ENCODE peak calls at places on chromosomes 3 and 15, in five cellular contexts. F is IMR-90, M is H9, Y is mesenchymal stem cell, S is trophoblast cell. H is an unnamed sample.

GRCh38 chr3:175198991-175199390 is 339.9 kb downstream of the NAALADL2 start:
- DNase-seq in Y (no peak), S (no peak), M (no peak), F (no peak), H (no peak)

GRCh38 chr3:17831366-17831765 is 88.9 kb upstream of the TBC1D5 start:
- DNase-seq in M (no peak), Y (no peak), F (peak), S (no peak), H (no peak)

GRCh38 chr3:172622916-172623700 is 87.8 kb downstream of the NCEH1 start:
- DNase-seq in M (no peak), Y (peak), S (peak), F (peak), H (no peak)

GRCh38 chr3:106413683-106414082 is 544.9 kb upstream of the CBLB start:
- DNase-seq in S (no peak), F (no peak), M (no peak), Y (no peak), H (no peak)

GRCh38 chr3:112097378-112097777 is 11.2 kb downstream of the C3orf52 start:
- DNase-seq in Y (peak), S (peak), F (peak), M (no peak), H (no peak)

GRCh38 chr15:79283252-79284048 is 928 bp downstream of the ANKRD34C start:
- DNase-seq in Y (peak), M (peak), F (peak), S (peak), H (peak)

GRCh38 chr3:104604326-104605010 is 762.2 kb upstream of the ALCAM start:
- DNase-seq in S (no peak), F (peak), M (no peak), Y (peak), H (no peak)

GRCh38 chr3:59473580-59473979 is 423.8 kb upstream of the CFAP20DC start:
- DNase-seq in M (no peak), Y (no peak), F (no peak), S (peak), H (no peak)

GRCh38 chr15:81924667-81925183 is 121.1 kb downstream of the MEX3B start:
- DNase-seq in M (no peak), F (no peak), Y (no peak), S (no peak), H (no peak)

GRCh38 chr15:98953000-98953776 is 54.4 kb downstream of the PGPEP1L start:
- DNase-seq in Y (no peak), S (peak), F (peak), M (no peak), H (no peak)

GRCh38 chr15:31774045-31774444 is 256.3 kb upstream of the CHRNA7 start:
- DNase-seq in Y (no peak), S (no peak), F (no peak), M (peak), H (no peak)

GRCh38 chr3:46378426-46378942 is 7.7 kb downstream of the CCR5 start:
- DNase-seq in M (peak), S (peak), Y (peak), F (peak), H (peak)

GRCh38 chr15:73051402-73051810 is 857 bp upstream of the NEO1 start:
- DNase-seq in Y (no peak), M (no peak), F (no peak), S (peak), H (peak)

GRCh38 chr3:125386811-125387210 is 11.7 kb upstream of the ZNF148 start:
- DNase-seq in Y (peak), S (no peak), M (no peak), F (peak), H (no peak)

GRCh38 chr15:66897381-66897780 is 168.0 kb upstream of the SMAD3 start:
- DNase-seq in M (no peak), S (no peak), F (no peak), Y (no peak), H (no peak)

GRCh38 chr15:85667491-85668424 is 127.0 kb downstream of the KLHL25 start:
- DNase-seq in M (no peak), S (peak), Y (peak), F (peak), H (no peak)

GRCh38 chr15:85339976-85340665 is 40.3 kb upstream of the AKAP13 start:
- DNase-seq in F (peak), Y (peak), S (no peak), M (no peak), H (no peak)

GRCh38 chr3:129383292-129383860 is 45.1 kb downstream of the EFCAB12 start:
- DNase-seq in Y (peak), S (peak), M (peak), F (peak), H (peak)

GRCh38 chr3:66394261-66395249 is 106.3 kb downstream of the LRIG1 start:
- DNase-seq in Y (peak), F (peak), S (peak), M (no peak), H (no peak)

GRCh38 chr3:120636790-120637401 is 40.8 kb downstream of the NDUFB4 start:
- DNase-seq in M (no peak), Y (no peak), S (no peak), F (no peak), H (no peak)

GRCh38 chr3:12993623-12994356 is 79.4 kb downstream of the IQSEC1 start:
- DNase-seq in M (peak), Y (peak), F (no peak), S (peak), H (no peak)

GRCh38 chr3:119099785-119100184 is 46.2 kb upstream of the TEX55 start:
- DNase-seq in M (no peak), Y (no peak), F (no peak), S (no peak), H (no peak)

GRCh38 chr3:129888739-129889138 is 4.8 kb downstream of the TMCC1 start:
- DNase-seq in Y (peak), S (peak), F (peak), M (no peak), H (no peak)

GRCh38 chr15:62426387-62426956 is 261.4 kb upstream of the C2CD4B start:
- DNase-seq in F (no peak), Y (no peak), S (no peak), M (no peak), H (no peak)

GRCh38 chr3:37216597-37217097 is 42.3 kb upstream of the LRRFIP2 start:
- DNase-seq in Y (no peak), F (no peak), S (no peak), M (no peak), H (no peak)

GRCh38 chr15:52100807-52101206 is 11.8 kb downstream of the BCL2L10 start:
- DNase-seq in M (no peak), S (peak), Y (peak), F (peak), H (no peak)

DNA sequence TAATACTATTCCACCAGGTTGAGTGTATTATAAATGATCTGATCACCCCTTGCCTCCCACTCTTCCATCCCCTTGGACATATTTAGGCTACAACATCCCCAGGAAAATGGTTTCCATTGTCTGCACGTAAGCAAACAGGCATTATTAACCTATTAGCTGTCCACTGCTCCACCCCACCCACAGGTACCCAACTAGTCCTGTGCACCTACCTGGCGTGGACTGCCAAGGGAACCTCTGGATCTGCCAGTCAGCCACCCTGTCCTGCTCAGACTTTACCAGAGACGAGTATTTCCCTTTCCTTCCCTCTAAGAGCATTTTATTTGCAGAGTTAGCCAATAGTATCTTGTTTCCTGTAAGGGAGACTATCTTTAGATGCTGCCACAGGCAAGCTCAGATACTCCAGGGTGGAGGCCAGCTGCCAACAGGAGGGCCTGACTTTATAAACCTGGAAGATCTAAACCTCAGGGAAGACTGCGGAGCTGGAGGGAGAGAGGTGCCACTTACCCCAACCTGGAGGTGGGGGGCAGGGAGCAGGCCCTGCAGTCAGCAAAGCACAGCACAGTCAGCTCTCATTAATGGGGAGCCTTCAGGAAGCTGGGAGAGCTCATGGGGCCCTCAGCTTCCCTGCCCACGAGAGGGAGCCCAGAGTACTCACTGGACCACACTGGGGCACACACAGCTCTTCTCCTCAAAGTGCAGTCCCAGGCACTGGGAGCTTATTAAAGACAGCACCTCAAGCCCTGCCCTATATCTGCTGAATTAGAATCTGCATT is at the start of gene CX3CR1:
- DNase-seq in F (no peak), S (no peak), M (no peak), Y (no peak), H (no peak)
- H3K4me2 ChIP-seq in F (no peak), S (no peak), M (no peak), Y (no peak), H (no peak)

GRCh38 chr3:9396632-9397330 is 634 bp upstream of the SETD5 start:
- DNase-seq in S (peak), Y (peak), M (peak), F (peak), H (peak)

GRCh38 chr3:9398715-9399708 is 1.6 kb downstream of the SETD5 start:
- DNase-seq in S (peak), Y (peak), M (peak), F (peak), H (no peak)

GRCh38 chr3:9397331-9397910 is at the start of gene SETD5:
- DNase-seq in M (peak), F (peak), S (peak), Y (peak), H (peak)

GRCh38 chr3:9399746-9400145 is 2.3 kb downstream of the SETD5 start:
- DNase-seq in Y (peak), F (peak), M (peak), S (peak), H (peak)

DNA sequence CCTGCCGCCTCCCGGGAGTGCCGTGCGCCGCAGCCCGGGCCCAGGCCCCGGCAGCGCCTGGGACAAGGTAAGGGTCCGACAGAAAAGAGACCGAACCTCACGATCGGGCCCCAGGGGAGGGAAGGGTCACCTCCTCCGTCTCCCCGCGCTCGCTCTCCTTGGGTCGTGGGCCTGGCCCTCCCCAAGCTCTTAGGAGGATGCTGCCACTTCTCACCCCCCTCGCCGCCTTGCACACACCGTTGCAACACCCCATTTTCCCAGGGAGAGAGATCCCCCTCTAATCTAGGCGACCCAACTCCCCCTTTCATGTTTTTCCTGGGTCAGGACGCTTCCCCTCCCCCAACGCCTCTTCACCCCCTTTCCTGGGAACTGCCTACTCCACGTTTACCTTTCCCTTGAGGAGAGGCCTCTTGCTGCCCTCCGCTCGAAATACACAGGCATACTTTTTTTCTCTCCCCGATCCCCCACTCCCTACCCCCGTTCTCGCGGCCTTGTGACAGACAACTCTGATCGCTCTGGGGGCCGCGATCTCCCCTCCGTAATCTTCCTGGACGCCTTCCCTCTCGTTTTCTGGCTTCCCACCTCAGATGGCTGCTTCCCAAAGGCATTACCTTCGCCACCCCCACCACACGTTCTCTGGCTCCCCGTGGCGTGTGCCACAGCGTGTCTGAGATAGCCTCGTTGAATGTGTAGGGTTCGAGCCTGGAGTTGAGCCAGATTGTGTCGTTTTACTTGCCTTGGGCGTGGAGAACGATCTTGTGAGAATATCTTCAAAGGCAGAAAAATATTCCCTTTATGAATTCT is 698 bp downstream of the SETD5 start:
- DNase-seq in Y (peak), F (peak), S (no peak), M (peak), H (peak)
- H4K91ac ChIP-seq in Y (peak), F (peak), S (peak), M (peak), H (no peak)

GRCh38 chr3:14866627-14867026 is 47.9 kb downstream of the FGD5 start:
- DNase-seq in S (no peak), M (no peak), F (no peak), Y (no peak), H (no peak)
- H3K18ac ChIP-seq in S (no peak), M (no peak), F (no peak), Y (no peak), H (no peak)

GRCh38 chr3:64664397-64664796 is 23.4 kb downstream of the ADAMTS9 start:
- DNase-seq in F (no peak), Y (no peak), M (no peak), S (no peak), H (no peak)

GRCh38 chr3:64668582-64669510 is 19.0 kb downstream of the ADAMTS9 start:
- DNase-seq in S (no peak), F (no peak), M (no peak), Y (no peak), H (no peak)

GRCh38 chr3:64667887-64668581 is 19.8 kb downstream of the ADAMTS9 start:
- DNase-seq in Y (no peak), S (no peak), F (no peak), M (no peak), H (no peak)

GRCh38 chr3:64667138-64667537 is 20.7 kb downstream of the ADAMTS9 start:
- DNase-seq in Y (peak), S (no peak), M (no peak), F (no peak), H (no peak)

DNA sequence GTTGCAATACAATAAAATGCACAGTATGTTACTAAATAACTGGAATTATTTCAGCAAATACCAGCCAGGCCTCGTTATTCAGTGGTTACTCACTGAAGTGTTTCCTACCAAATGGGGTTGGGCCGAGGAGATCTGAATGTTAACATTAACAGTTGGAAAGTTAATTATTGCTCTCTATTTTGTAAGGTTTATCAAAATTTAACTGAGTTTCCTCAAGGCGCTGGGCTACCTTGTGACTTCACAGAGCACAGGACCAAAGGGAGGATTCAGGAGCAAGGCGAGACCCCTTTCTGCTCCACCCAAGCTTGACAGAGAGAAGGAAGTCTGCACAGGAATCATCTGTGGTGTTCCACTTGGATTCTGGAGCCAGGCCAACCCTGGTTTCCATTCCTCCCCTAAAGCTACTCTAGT is 21.6 kb downstream of the ADAMTS9 start:
- DNase-seq in S (peak), M (no peak), F (no peak), Y (no peak), H (no peak)
- H3K4me2 ChIP-seq in S (no peak), M (no peak), F (no peak), Y (no peak), H (no peak)

GRCh38 chr15:40790723-40791122 is 16.2 kb upstream of the ZFYVE19 start:
- DNase-seq in S (no peak), F (no peak), Y (peak), M (no peak), H (no peak)
- H4K91ac ChIP-seq in S (no peak), F (no peak), Y (no peak), M (no peak), H (no peak)

GRCh38 chr15:39508536-39508935 is 72.3 kb upstream of the THBS1 start:
- DNase-seq in Y (peak), M (no peak), S (peak), F (no peak), H (no peak)
- H3K18ac ChIP-seq in Y (peak), M (no peak), S (no peak), F (peak), H (peak)

GRCh38 chr3:108511055-108511454 is 659 bp upstream of the MYH15 start:
- DNase-seq in F (no peak), S (no peak), M (no peak), Y (no peak), H (no peak)
- H3K4me2 ChIP-seq in F (no peak), S (no peak), M (no peak), Y (no peak), H (no peak)

GRCh38 chr3:58021072-58021959 is 13.1 kb downstream of the FLNB start:
- DNase-seq in S (peak), M (peak), Y (no peak), F (no peak), H (no peak)
- H4K91ac ChIP-seq in S (peak), M (peak), Y (no peak), F (no peak), H (no peak)

GRCh38 chr15:80605591-80606150 is 89.4 kb upstream of the ABHD17C start:
- DNase-seq in S (peak), Y (no peak), F (no peak), M (no peak), H (no peak)

GRCh38 chr15:80601256-80601655 is 93.9 kb upstream of the ABHD17C start:
- DNase-seq in F (no peak), M (no peak), S (peak), Y (no peak), H (no peak)

GRCh38 chr15:80606571-80606970 is 88.5 kb upstream of the ABHD17C start:
- DNase-seq in M (no peak), S (peak), F (no peak), Y (no peak), H (no peak)

GRCh38 chr15:80607288-80607980 is 87.7 kb upstream of the ABHD17C start:
- DNase-seq in F (no peak), M (no peak), Y (no peak), S (no peak), H (no peak)

GRCh38 chr15:80604583-80605506 is 90.3 kb upstream of the ABHD17C start:
- DNase-seq in S (peak), F (no peak), M (no peak), Y (no peak), H (no peak)
- H3K18ac ChIP-seq in S (no peak), F (peak), M (no peak), Y (no peak), H (no peak)

GRCh38 chr3:191269289-191270085 is 59.7 kb upstream of the CCDC50 start:
- DNase-seq in F (peak), M (no peak), S (no peak), Y (no peak), H (no peak)
- H3K4me2 ChIP-seq in F (no peak), M (no peak), S (no peak), Y (no peak), H (no peak)

H was measured in neuronal stem cell.